ENCODE peak calls at places on chromosomes 7 and 10, in ten cellular contexts. O, A, C, W, D, V, L, Z, X and B are unnamed samples.

GRCh38 chr10:20990604-20991003 is 93.5 kb upstream of the NEBL start:
- DNase-seq in O (no peak), A (peak; percentile 13), C (no peak), W (no peak), D (no peak), V (no peak), L (no peak), Z (no peak), X (no peak), B (no peak)

GRCh38 chr7:155850730-155851678 is 38.7 kb upstream of the SHH start:
- DNase-seq in O (no peak), A (no peak), C (no peak), W (no peak), D (no peak), V (no peak), L (no peak), Z (no peak), X (no peak), B (no peak)

GRCh38 chr7:139071683-139072082 is 35.8 kb upstream of the ZC3HAV1L start:
- DNase-seq in O (no peak), A (no peak), C (no peak), W (no peak), D (no peak), V (no peak), L (no peak), Z (no peak), X (no peak), B (no peak)

GRCh38 chr7:30561389-30561788 is 33.3 kb upstream of the GARS1 start:
- DNase-seq in O (no peak), A (no peak), C (no peak), W (no peak), D (no peak), V (no peak), L (no peak), Z (no peak), X (no peak), B (no peak)

GRCh38 chr7:37448057-37448636 is 517 bp downstream of the ELMO1 start:
- DNase-seq in O (peak; percentile 26), A (peak; percentile 13), C (no peak), W (no peak), D (no peak), V (peak; percentile 13), L (peak; percentile 51), Z (no peak), X (no peak), B (no peak)

GRCh38 chr10:4845766-4846165 is 19.8 kb downstream of the AKR1E2 start:
- DNase-seq in O (no peak), A (no peak), C (no peak), W (no peak), D (no peak), V (no peak), L (no peak), Z (no peak), X (no peak), B (no peak)

GRCh38 chr10:23373156-23373555 is 28.6 kb upstream of the C10orf67 start:
- DNase-seq in O (no peak), A (no peak), C (no peak), W (no peak), D (no peak), V (no peak), L (no peak), Z (no peak), X (no peak), B (no peak)

GRCh38 chr7:44914992-44915607 is 29.8 kb upstream of the PURB start:
- DNase-seq in O (no peak), A (no peak), C (no peak), W (no peak), D (no peak), V (peak; percentile 58), L (no peak), Z (no peak), X (no peak), B (no peak)

GRCh38 chr10:101467286-101467770 is 113.4 kb downstream of the BTRC start:
- DNase-seq in O (peak; percentile 83), A (peak; percentile 77), C (peak; percentile 68), W (peak; percentile 16), D (peak; percentile 73), V (peak; percentile 5), L (peak; percentile 27), Z (peak; percentile 36), X (peak; percentile 78), B (peak; percentile 84)

GRCh38 chr7:34949356-34949755 is 87.9 kb downstream of the DPY19L1 start:
- DNase-seq in O (no peak), A (no peak), C (no peak), W (no peak), D (no peak), V (no peak), L (no peak), Z (no peak), X (no peak), B (no peak)

GRCh38 chr10:6920072-6921019 is 340.3 kb upstream of the PRKCQ start:
- DNase-seq in O (peak; percentile 91), A (peak; percentile 43), C (peak; percentile 56), W (no peak), D (no peak), V (peak; percentile 65), L (peak; percentile 69), Z (no peak), X (no peak), B (peak; percentile 31)

GRCh38 chr10:62343000-62343399 is 31.2 kb upstream of the ZNF365 start:
- DNase-seq in O (no peak), A (no peak), C (no peak), W (no peak), D (no peak), V (no peak), L (no peak), Z (no peak), X (no peak), B (no peak)

GRCh38 chr7:77528368-77528767 is 8.7 kb upstream of the PTPN12 start:
- DNase-seq in O (no peak), A (no peak), C (no peak), W (no peak), D (no peak), V (no peak), L (no peak), Z (no peak), X (no peak), B (no peak)

GRCh38 chr10:109961181-109962001 is 38.1 kb upstream of the XPNPEP1 start:
- DNase-seq in O (no peak), A (no peak), C (no peak), W (peak; percentile 72), D (no peak), V (no peak), L (no peak), Z (peak; percentile 54), X (no peak), B (no peak)

GRCh38 chr7:483656-484364 is 35.8 kb downstream of the PDGFA start:
- DNase-seq in O (no peak), A (no peak), C (no peak), W (no peak), D (no peak), V (no peak), L (no peak), Z (no peak), X (no peak), B (no peak)

GRCh38 chr7:149820622-149821190 is 17.5 kb upstream of the ZNF862 start:
- DNase-seq in O (no peak), A (no peak), C (no peak), W (no peak), D (no peak), V (no peak), L (no peak), Z (no peak), X (no peak), B (no peak)

GRCh38 chr10:122114156-122114747 is 125.3 kb downstream of the TACC2 start:
- DNase-seq in O (no peak), A (no peak), C (no peak), W (no peak), D (no peak), V (no peak), L (no peak), Z (no peak), X (no peak), B (no peak)

GRCh38 chr7:18831943-18832342 is 285.5 kb downstream of the TWIST1 start:
- DNase-seq in O (no peak), A (no peak), C (no peak), W (no peak), D (no peak), V (no peak), L (no peak), Z (no peak), X (no peak), B (no peak)

GRCh38 chr10:124557648-124558338 is 96.2 kb downstream of the LHPP start:
- DNase-seq in O (no peak), A (no peak), C (no peak), W (no peak), D (no peak), V (no peak), L (no peak), Z (no peak), X (no peak), B (no peak)

GRCh38 chr10:131882590-131883451 is 18.0 kb upstream of the PPP2R2D start:
- DNase-seq in O (no peak), A (no peak), C (no peak), W (no peak), D (no peak), V (no peak), L (no peak), Z (no peak), X (no peak), B (no peak)

GRCh38 chr10:63206997-63207952 is 74.1 kb downstream of the NRBF2 start:
- DNase-seq in O (peak; percentile 93), A (peak; percentile 75), C (no peak), W (no peak), D (no peak), V (no peak), L (peak; percentile 40), Z (peak; percentile 70), X (no peak), B (no peak)

GRCh38 chr7:139697031-139697430 is 80.8 kb downstream of the HIPK2 start:
- DNase-seq in O (no peak), A (no peak), C (peak; percentile 94), W (no peak), D (no peak), V (no peak), L (no peak), Z (no peak), X (no peak), B (peak; percentile 32)

GRCh38 chr7:115600196-115600595 is 430.4 kb downstream of the TFEC start:
- DNase-seq in O (no peak), A (peak; percentile 19), C (no peak), W (no peak), D (no peak), V (no peak), L (no peak), Z (no peak), X (no peak), B (no peak)

GRCh38 chr10:31467791-31468535 is 148.9 kb downstream of the ZEB1 start:
- DNase-seq in O (peak; percentile 41), A (peak; percentile 7), C (no peak), W (no peak), D (peak; percentile 56), V (no peak), L (peak; percentile 16), Z (no peak), X (no peak), B (peak; percentile 1)

GRCh38 chr7:29488977-29489376 is 74.7 kb upstream of the PRR15 start:
- DNase-seq in O (no peak), A (peak; percentile 64), C (no peak), W (no peak), D (no peak), V (no peak), L (no peak), Z (peak; percentile 59), X (no peak), B (no peak)

GRCh38 chr7:30070052-30070451 is 41.8 kb downstream of the PLEKHA8 start:
- DNase-seq in O (no peak), A (no peak), C (no peak), W (no peak), D (no peak), V (no peak), L (no peak), Z (no peak), X (no peak), B (no peak)

GRCh38 chr7:134779741-134780065 is 269 bp downstream of the CALD1 start:
- DNase-seq in O (no peak), A (no peak), C (no peak), W (no peak), D (no peak), V (no peak), L (no peak), Z (no peak), X (no peak), B (no peak)

GRCh38 chr7:1426474-1426873 is 32.8 kb downstream of the MICALL2 start:
- DNase-seq in O (no peak), A (no peak), C (no peak), W (no peak), D (no peak), V (no peak), L (no peak), Z (no peak), X (no peak), B (no peak)